ENCODE peak calls at places on chromosomes 2 and 18, in seven cellular contexts. R is heart right ventricle, F is NT2/D1, L is stomach, V is body of pancreas, Z is Peyer's patch, Q is tibial nerve. H is an unnamed sample.

GRCh38 chr2:56379066-56379465 is 195.3 kb downstream of the CCDC85A start:
- DNase-seq in Q (no peak), F (no peak), L (no peak), Z (no peak), V (no peak), R (no peak), H (no peak)

GRCh38 chr2:120701096-120701860 is 34.4 kb upstream of the GLI2 start:
- DNase-seq in Z (no peak), R (no peak), L (no peak), F (no peak), V (no peak), Q (no peak), H (no peak)

GRCh38 chr2:181546086-181546485 is 88.9 kb downstream of the ITGA4 start:
- DNase-seq in L (no peak), V (no peak), R (no peak), Q (no peak), Z (no peak), F (no peak), H (no peak)

GRCh38 chr2:119638891-119639539 is 40.0 kb upstream of the TMEM177 start:
- DNase-seq in R (no peak), V (peak; percentile 22), L (no peak), F (peak; percentile 13), Z (no peak), Q (no peak), H (no peak)

GRCh38 chr2:128198666-128199065 is 107.7 kb downstream of the UGGT1 start:
- DNase-seq in R (peak; percentile 16), Q (no peak), F (no peak), V (no peak), L (no peak), Z (no peak), H (no peak)

GRCh38 chr2:189304360-189304759 is 124.8 kb upstream of the COL5A2 start:
- DNase-seq in Q (no peak), R (no peak), V (no peak), Z (no peak), F (no peak), L (no peak), H (no peak)

GRCh38 chr2:58449286-58450010 is 208.3 kb upstream of the FANCL start:
- DNase-seq in V (no peak), F (no peak), Q (no peak), R (no peak), L (no peak), Z (no peak), H (no peak)

GRCh38 chr2:235325126-235325525 is 168.7 kb upstream of the AGAP1 start:
- DNase-seq in V (no peak), F (no peak), Z (no peak), R (no peak), Q (no peak), L (no peak), H (no peak)

GRCh38 chr18:69567813-69568488 is 167.3 kb downstream of the DOK6 start:
- DNase-seq in V (no peak), R (no peak), L (no peak), F (no peak), Z (no peak), Q (no peak), H (no peak)

GRCh38 chr18:58297198-58297597 is 253.2 kb downstream of the NEDD4L start:
- DNase-seq in F (no peak), L (no peak), Q (no peak), V (no peak), R (no peak), Z (no peak), H (no peak)

GRCh38 chr2:219713110-219713509 is 85.7 kb downstream of the SLC4A3 start:
- DNase-seq in R (no peak), Z (no peak), Q (no peak), F (no peak), V (peak; percentile 8), L (no peak), H (no peak)

GRCh38 chr2:32423536-32423935 is 66.7 kb downstream of the BIRC6 start:
- DNase-seq in V (no peak), F (no peak), R (no peak), Z (no peak), Q (no peak), L (no peak), H (no peak)

GRCh38 chr2:219672406-219672805 is 45.0 kb downstream of the SLC4A3 start:
- DNase-seq in L (no peak), Q (no peak), R (no peak), F (no peak), Z (no peak), V (no peak), H (no peak)

GRCh38 chr2:193966590-193966989 is 1690.4 kb upstream of the SLC39A10 start:
- DNase-seq in Z (no peak), Q (no peak), V (no peak), L (no peak), R (no peak), F (no peak), H (no peak)

GRCh38 chr2:193965263-193965662 is 1691.8 kb upstream of the SLC39A10 start:
- DNase-seq in V (no peak), Z (no peak), F (no peak), R (no peak), L (no peak), Q (no peak), H (no peak)

GRCh38 chr2:193963472-193964119 is 1693.4 kb upstream of the SLC39A10 start:
- DNase-seq in F (peak; percentile 27), V (peak; percentile 4), L (no peak), R (no peak), Q (no peak), Z (no peak), H (no peak)
- H3K4me3 ChIP-seq in F (no peak overlapping the region), V (no peak overlapping the region), L (no peak overlapping the region), R (no peak overlapping the region), Q (no peak overlapping the region), Z (no peak overlapping the region), H (no peak overlapping the region)

GRCh38 chr18:9609190-9609589 is 5.2 kb downstream of the PPP4R1 start:
- DNase-seq in F (no peak), L (no peak), R (no peak), Q (no peak), V (no peak), Z (no peak), H (no peak)

GRCh38 chr18:9608728-9609127 is 5.6 kb downstream of the PPP4R1 start:
- DNase-seq in Q (no peak), R (no peak), F (no peak), Z (no peak), V (no peak), L (no peak), H (no peak)

GRCh38 chr18:9604348-9604747 is 10.0 kb downstream of the PPP4R1 start:
- DNase-seq in Z (no peak), L (no peak), V (no peak), F (no peak), R (no peak), Q (no peak), H (no peak)

GRCh38 chr18:9606039-9606438 is 8.3 kb downstream of the PPP4R1 start:
- DNase-seq in V (no peak), F (no peak), Z (no peak), Q (no peak), L (no peak), R (no peak), H (no peak)

GRCh38 chr18:9608298-9608697 is 6.1 kb downstream of the PPP4R1 start:
- DNase-seq in Z (no peak), R (no peak), V (no peak), F (no peak), Q (no peak), L (no peak), H (no peak)
- H3K36me3 ChIP-seq in Z (peaks cover 4% of the 10 kb centered on the region), R (no peaks in the 10 kb centered on the region), V (no peaks in the 10 kb centered on the region), F (peaks cover 28% of the 10 kb centered on the region), Q (no peaks in the 10 kb centered on the region), L (peaks cover 10% of the 10 kb centered on the region), H (no peaks in the 10 kb centered on the region)

GRCh38 chr2:85936421-85937068 is 47.8 kb upstream of the ST3GAL5 start:
- DNase-seq in L (no peak), F (no peak), Q (no peak), R (peak; percentile 18), Z (no peak), V (no peak), H (no peak)

GRCh38 chr2:85935746-85936208 is 47.0 kb upstream of the ST3GAL5 start:
- DNase-seq in L (no peak), Q (no peak), Z (no peak), V (no peak), F (peak; percentile 70), R (no peak), H (no peak)

GRCh38 chr2:85938456-85938855 is 49.7 kb upstream of the ST3GAL5 start:
- DNase-seq in F (no peak), Q (no peak), L (no peak), R (no peak), V (no peak), Z (no peak), H (no peak)

GRCh38 chr2:85935170-85935745 is 46.5 kb upstream of the ST3GAL5 start:
- DNase-seq in R (no peak), L (no peak), F (no peak), Q (no peak), Z (no peak), V (no peak), H (no peak)

GRCh38 chr2:85937069-85937439 is 48.3 kb upstream of the ST3GAL5 start:
- DNase-seq in R (no peak), Z (no peak), F (no peak), L (no peak), Q (no peak), V (no peak), H (no peak)
- H3K4me3 ChIP-seq in R (no peak overlapping the region), Z (no peak overlapping the region), F (no peak overlapping the region), L (no peak overlapping the region), Q (no peak overlapping the region), V (no peak overlapping the region), H (no peak overlapping the region)

DNA sequence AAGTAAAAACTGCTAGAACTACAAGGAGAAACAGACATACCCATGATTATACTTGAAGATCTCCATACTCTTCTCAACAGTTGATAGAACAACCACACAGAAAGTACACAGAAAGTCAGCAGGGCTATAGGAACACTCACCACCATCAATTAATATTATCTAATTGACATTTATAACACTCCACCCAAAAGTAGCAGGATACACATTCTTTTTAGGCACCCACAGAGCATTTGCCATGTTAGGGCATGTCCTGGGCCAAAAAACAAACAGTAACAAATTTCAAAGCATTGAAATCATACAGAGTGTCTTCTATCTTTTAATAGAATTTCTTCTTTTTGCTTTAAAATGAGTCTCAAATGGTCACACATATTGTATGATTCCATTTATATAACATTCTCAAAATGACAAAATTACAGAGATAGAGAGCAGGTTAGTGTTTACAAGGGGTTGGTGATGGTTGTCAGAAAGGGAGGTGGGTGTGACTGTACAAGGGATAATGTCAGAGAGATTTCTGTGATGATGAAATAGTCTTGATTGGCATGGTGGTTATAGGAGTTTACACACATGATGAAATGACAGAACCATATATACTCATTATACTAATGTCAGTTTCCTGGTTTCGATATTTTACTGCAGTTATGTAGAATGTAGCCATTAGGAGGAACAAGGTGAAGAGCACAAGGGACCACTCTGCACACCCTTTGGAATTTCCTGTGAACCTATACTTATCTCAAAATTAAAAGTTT is 82.8 kb downstream of the NCK2 start:
- DNase-seq in Q (no peak), R (no peak), L (no peak), F (no peak), V (no peak), Z (no peak), H (no peak)
- H3K36me3 ChIP-seq in Q (no peaks in the 10 kb centered on the region), R (no peaks in the 10 kb centered on the region), L (no peaks in the 10 kb centered on the region), F (peaks cover 6% of the 10 kb centered on the region), V (no peaks in the 10 kb centered on the region), Z (no peaks in the 10 kb centered on the region), H (no peaks in the 10 kb centered on the region)